ENCODE peak calls at places on chromosomes 6 and 20, in ten cellular contexts. E is tibial artery; C is CD4-positive, alpha-beta memory T cell; U is SJSA1; Q is left ventricle myocardium inferior; L is PC-3; F is ovary; I is A549; D is IMR-90; G is NT2/D1. T is an unnamed sample. For H3K4me1, the result is how much of the 10 kb centered on the place peaks cover.

GRCh38 chr6:49202923-49203322 is 260.1 kb downstream of the MMUT start:
- DNase-seq in D (no peak), I (no peak), E (no peak), C (no peak), Q (no peak), L (no peak), U (no peak), F (no peak), G (no peak), T (no peak)

GRCh38 chr20:45781391-45781931 is 10.2 kb downstream of the WFDC3 start:
- DNase-seq in C (no peak), Q (no peak), G (no peak), D (peak), E (peak), F (no peak), U (no peak), I (peak), L (peak), T (no peak)

GRCh38 chr6:26165261-26165790 is 78.1 kb downstream of the HFE start:
- DNase-seq in G (no peak), I (no peak), D (no peak), L (no peak), E (no peak), Q (no peak), C (no peak), F (no peak), U (no peak), T (no peak)

GRCh38 chr6:170371588-170371987 is 65.0 kb downstream of the FAM120B start:
- DNase-seq in E (no peak), L (no peak), F (no peak), D (peak), Q (no peak), C (no peak), G (no peak), I (no peak), U (no peak), T (no peak)

GRCh38 chr6:19368511-19368910 is 468.7 kb upstream of the ID4 start:
- DNase-seq in I (no peak), G (no peak), Q (no peak), L (peak), C (no peak), F (no peak), D (peak), E (no peak), U (no peak), T (no peak)

GRCh38 chr20:8431538-8432434 is 299.7 kb downstream of the PLCB1 start:
- DNase-seq in G (no peak), E (no peak), D (no peak), F (peak), C (no peak), Q (peak), U (no peak), L (no peak), I (no peak), T (peak)

GRCh38 chr20:57403216-57403615 is 12.0 kb downstream of the RBM38 start:
- DNase-seq in G (no peak), I (no peak), F (no peak), E (no peak), L (no peak), U (no peak), C (no peak), D (no peak), Q (no peak), T (no peak)

GRCh38 chr6:167791780-167792478 is 34.8 kb upstream of the AFDN start:
- DNase-seq in Q (no peak), C (no peak), D (no peak), F (no peak), L (no peak), G (no peak), U (no peak), I (no peak), E (no peak), T (no peak)

GRCh38 chr6:34618430-34619182 is 62.5 kb upstream of the SPDEF start:
- DNase-seq in G (no peak), E (no peak), I (no peak), F (no peak), L (no peak), D (no peak), Q (no peak), C (no peak), U (no peak), T (no peak)

GRCh38 chr20:42567409-42567808 is 622.3 kb downstream of the PTPRT start:
- DNase-seq in G (no peak), F (no peak), Q (no peak), U (no peak), D (no peak), C (no peak), E (no peak), I (no peak), L (no peak), T (no peak)

GRCh38 chr20:50292324-50293243 is 102.0 kb downstream of the CEBPB start:
- DNase-seq in D (peak), Q (peak), I (peak), L (peak), F (peak), G (no peak), E (peak), U (peak), C (no peak), T (peak)

GRCh38 chr6:138203315-138203714 is 15.0 kb downstream of the PBOV1 start:
- DNase-seq in F (no peak), Q (no peak), D (no peak), L (no peak), U (no peak), G (no peak), C (no peak), E (no peak), I (no peak), T (no peak)

GRCh38 chr6:52539607-52540006 is 37.3 kb downstream of the TRAM2 start:
- DNase-seq in Q (no peak), F (no peak), L (peak), D (peak), E (no peak), G (no peak), C (no peak), I (no peak), U (no peak), T (no peak)

GRCh38 chr6:163356743-163357142 is 57.8 kb upstream of the QKI start:
- DNase-seq in G (no peak), E (no peak), F (no peak), U (no peak), Q (no peak), L (no peak), D (no peak), I (no peak), C (no peak), T (no peak)

GRCh38 chr6:109503327-109504224 is 20.6 kb upstream of the ZBTB24 start:
- DNase-seq in U (peak), Q (no peak), D (no peak), I (no peak), G (no peak), L (no peak), F (no peak), C (no peak), E (no peak), T (no peak)

GRCh38 chr20:22474215-22474614 is 110.2 kb downstream of the FOXA2 start:
- DNase-seq in F (no peak), E (no peak), L (no peak), G (no peak), U (no peak), C (no peak), Q (no peak), D (no peak), I (no peak), T (no peak)

GRCh38 chr6:12403201-12403826 is 113.2 kb downstream of the EDN1 start:
- DNase-seq in D (peak), E (no peak), I (peak), C (no peak), F (no peak), G (no peak), Q (no peak), U (no peak), L (peak), T (no peak)

GRCh38 chr6:15506066-15506465 is 156.8 kb downstream of the DTNBP1 start:
- DNase-seq in F (no peak), Q (no peak), U (no peak), C (no peak), L (no peak), D (no peak), G (no peak), E (no peak), I (no peak), T (peak)

DNA sequence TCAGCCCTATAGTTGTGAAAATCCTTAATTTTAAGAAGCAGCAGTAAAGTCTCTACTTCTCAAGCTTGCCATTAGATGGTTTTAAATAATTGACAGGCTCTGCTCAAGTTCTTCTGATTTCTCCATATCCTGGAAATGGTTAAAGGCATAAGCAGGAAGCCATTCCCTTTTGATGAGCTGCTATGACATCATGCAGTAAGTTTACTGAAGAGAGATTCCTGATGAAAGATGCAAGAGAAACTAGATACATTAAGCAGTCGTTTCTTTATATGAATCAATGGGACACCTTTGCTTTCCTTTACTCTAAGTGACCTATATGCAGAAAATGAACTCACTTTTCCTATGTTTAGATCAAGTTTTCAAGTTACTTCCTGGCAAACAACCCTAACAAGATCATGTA is 9.7 kb downstream of the POPDC3 start:
- DNase-seq in Q (no peak), L (no peak), I (no peak), E (no peak), G (no peak), F (no peak), C (no peak), D (peak), U (no peak), T (no peak)
- H3K4me1 ChIP-seq in Q (under half), L (under half), I (under half), E (under half), G (under half), F (under half), C (under half), D (under half), U (under half), T (under half)

GRCh38 chr6:37056439-37057127 is 51.1 kb downstream of the FGD2 start:
- DNase-seq in Q (no peak), C (no peak), E (no peak), L (peak), G (no peak), D (peak), F (no peak), U (peak), I (peak), T (no peak)

GRCh38 chr6:37057678-37058077 is 52.2 kb downstream of the FGD2 start:
- DNase-seq in C (no peak), E (no peak), U (no peak), L (no peak), Q (no peak), G (no peak), F (no peak), I (no peak), D (no peak), T (no peak)

GRCh38 chr6:37059344-37060194 is 54.1 kb downstream of the FGD2 start:
- DNase-seq in D (peak), U (peak), E (peak), I (peak), F (peak), C (no peak), Q (peak), G (peak), L (peak), T (peak)

GRCh38 chr6:37057128-37057471 is 51.6 kb downstream of the FGD2 start:
- DNase-seq in U (no peak), E (no peak), I (no peak), G (no peak), L (no peak), Q (no peak), C (no peak), F (no peak), D (no peak), T (no peak)

GRCh38 chr6:37058084-37058586 is 52.7 kb downstream of the FGD2 start:
- DNase-seq in C (no peak), G (no peak), U (peak), Q (no peak), D (peak), E (no peak), L (peak), F (no peak), I (peak), T (no peak)
- H3K4me1 ChIP-seq in C (under half), G (under half), U (under half), Q (under half), D (under half), E (under half), L (half or more), F (under half), I (half or more), T (under half)

DNA sequence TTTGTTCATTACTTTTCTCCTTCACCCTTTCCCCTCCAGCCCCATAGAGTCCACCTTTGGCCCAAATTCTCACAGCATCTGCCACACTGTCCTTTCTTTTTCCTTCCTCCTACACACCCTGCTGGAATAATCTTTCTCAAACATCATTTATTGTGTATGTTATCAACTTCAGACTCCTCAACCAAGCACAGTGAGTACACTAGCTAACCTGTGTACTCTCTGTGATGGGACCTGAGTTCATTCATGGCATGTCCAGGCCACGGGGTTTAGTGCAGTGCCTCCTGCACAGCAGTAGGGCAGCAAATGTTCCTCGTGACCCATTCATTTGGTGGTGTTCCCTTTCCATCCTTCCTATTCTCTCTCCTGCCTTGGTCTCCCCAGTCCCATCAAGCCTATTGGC is 7.1 kb upstream of the ARMC12 start:
- DNase-seq in D (no peak), F (no peak), G (no peak), I (no peak), L (no peak), E (no peak), C (no peak), Q (no peak), U (no peak), T (no peak)
- H3K4me1 ChIP-seq in D (under half), F (under half), G (under half), I (half or more), L (under half), E (under half), C (half or more), Q (half or more), U (under half), T (half or more)

DNA sequence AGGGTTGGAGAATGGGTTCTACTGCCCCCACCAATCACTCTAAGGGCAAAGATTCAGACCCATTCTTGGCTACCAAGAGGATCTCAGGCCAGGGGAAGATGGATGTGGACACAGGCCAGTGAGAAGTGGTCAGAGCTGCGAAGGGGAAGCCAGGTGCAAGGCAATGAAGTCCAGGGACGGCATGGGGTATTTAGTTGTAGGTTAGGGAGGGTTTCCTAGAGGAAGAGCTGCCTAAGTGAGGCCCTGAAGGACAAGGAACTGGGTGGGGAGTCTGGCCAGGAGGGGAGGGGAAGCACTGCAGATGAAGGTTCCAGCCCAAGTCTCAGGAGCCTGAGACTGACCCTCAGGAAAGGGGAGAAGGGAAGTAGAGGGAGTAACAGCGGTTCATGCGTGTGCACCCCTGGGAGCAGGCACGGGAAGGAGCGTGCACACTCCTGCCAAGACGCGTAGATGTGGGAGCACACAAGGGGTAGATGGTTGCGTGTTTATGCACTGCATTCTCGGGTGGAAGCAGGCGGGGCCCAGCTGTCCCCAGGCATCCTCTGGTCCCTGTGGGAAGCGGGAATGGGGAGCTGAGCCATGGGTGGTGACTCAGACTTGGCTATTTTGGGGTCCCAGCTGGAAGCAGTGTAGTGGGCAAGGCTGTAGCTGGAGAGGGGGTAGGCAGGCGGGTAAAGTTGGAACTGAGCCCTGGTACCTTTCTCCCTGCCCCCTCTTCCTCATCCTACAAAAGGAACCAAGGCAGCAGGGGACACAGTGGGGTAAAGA is 3.3 kb downstream of the ACTL10 start:
- DNase-seq in L (no peak), Q (no peak), E (no peak), C (no peak), G (no peak), F (peak), D (no peak), I (no peak), U (no peak), T (no peak)
- H3K4me1 ChIP-seq in L (under half), Q (half or more), E (under half), C (under half), G (under half), F (under half), D (under half), I (under half), U (under half), T (under half)

GRCh38 chr6:104653786-104654185 is 205.9 kb downstream of the HACE1 start:
- DNase-seq in L (no peak), E (no peak), Q (no peak), C (no peak), D (no peak), G (no peak), U (no peak), I (no peak), F (no peak), T (no peak)
- H3K4me1 ChIP-seq in L (under half), E (under half), Q (under half), C (under half), D (under half), G (under half), U (under half), I (under half), F (under half), T (under half)

GRCh38 chr20:41393705-41394066 is 27.1 kb upstream of the EMILIN3 start:
- DNase-seq in I (no peak), E (no peak), Q (no peak), G (no peak), C (no peak), D (no peak), L (no peak), F (peak), U (no peak), T (no peak)

GRCh38 chr20:41392871-41393704 is 26.5 kb upstream of the EMILIN3 start:
- DNase-seq in F (peak), D (no peak), E (peak), G (no peak), Q (peak), U (no peak), I (no peak), C (no peak), L (no peak), T (peak)

GRCh38 chr20:41392295-41392694 is 25.7 kb upstream of the EMILIN3 start:
- DNase-seq in I (no peak), G (no peak), F (no peak), L (no peak), D (no peak), C (no peak), Q (no peak), E (no peak), U (no peak), T (no peak)

GRCh38 chr20:41391587-41392001 is 25.0 kb upstream of the EMILIN3 start:
- DNase-seq in I (no peak), C (no peak), Q (no peak), L (no peak), U (no peak), D (no peak), F (no peak), E (no peak), G (peak), T (no peak)

DNA sequence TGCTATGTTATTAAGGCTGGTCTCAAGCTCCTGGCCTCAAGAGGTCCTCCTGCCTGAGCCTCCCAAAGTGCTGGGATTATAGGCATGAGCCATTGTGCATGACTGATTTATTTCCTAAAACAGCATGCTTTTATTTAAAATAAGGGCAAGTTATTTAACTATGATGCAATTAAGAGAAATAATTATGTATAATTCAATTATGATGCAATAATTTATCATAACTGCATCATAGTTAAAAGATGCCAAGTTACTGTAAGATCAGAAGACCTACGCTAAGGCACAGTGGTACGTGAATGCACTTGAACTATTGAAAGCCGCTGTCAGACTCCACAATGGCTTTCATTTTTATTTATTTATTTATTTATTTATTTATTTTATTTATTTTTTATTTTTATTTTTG is 24.3 kb upstream of the EMILIN3 start:
- DNase-seq in G (no peak), Q (no peak), F (no peak), U (no peak), D (no peak), L (no peak), C (no peak), I (no peak), E (no peak), T (no peak)
- H3K4me1 ChIP-seq in G (under half), Q (half or more), F (under half), U (under half), D (under half), L (under half), C (under half), I (under half), E (under half), T (under half)

DNA sequence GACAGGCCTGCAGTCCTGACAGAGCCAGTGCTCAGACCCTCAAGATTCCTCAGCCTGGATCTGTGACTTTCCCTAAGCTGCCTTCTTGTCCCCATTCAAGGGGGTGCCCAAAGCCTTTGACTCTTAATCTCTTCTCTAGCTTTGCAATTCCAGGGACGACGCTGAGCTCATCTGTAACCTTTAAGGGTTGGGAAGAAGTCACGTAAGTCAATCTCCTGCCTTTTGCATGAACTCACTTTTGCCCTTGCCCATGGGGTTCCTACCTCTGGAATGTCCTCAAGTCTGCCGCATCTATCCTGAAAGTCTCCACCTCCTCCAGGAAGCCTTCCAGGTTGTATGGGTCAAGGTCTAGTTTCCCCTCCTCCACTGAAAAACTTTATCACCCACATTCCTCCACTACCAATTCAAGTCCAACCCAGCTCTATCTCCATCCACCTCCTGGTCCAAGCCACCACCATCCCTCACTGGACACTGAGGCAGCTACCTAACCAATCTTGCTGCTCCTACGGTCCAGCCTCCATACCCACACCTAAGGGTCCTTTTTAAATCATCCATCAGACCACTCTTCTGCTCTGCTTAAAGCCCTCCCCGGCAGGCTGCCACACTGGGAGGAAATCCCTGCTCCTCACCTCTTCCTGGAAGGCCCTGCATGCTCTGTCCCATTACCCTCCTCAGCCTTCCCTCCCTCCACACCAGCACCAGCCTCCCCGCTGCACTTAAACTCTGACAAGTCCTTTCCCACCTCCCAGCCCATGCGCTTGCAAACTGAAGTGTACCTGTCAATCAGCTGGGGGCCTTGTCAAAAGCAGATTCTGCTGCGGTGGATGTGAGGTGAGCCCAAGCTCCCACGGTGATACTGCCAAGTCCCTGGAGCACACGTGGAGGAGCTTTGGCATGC is 29.7 kb downstream of the PREX1 start:
- DNase-seq in G (no peak), C (no peak), F (no peak), E (no peak), D (no peak), L (no peak), U (no peak), Q (no peak), I (no peak), T (peak)
- H3K4me1 ChIP-seq in G (under half), C (half or more), F (under half), E (under half), D (under half), L (under half), U (under half), Q (under half), I (under half), T (under half)

DNA sequence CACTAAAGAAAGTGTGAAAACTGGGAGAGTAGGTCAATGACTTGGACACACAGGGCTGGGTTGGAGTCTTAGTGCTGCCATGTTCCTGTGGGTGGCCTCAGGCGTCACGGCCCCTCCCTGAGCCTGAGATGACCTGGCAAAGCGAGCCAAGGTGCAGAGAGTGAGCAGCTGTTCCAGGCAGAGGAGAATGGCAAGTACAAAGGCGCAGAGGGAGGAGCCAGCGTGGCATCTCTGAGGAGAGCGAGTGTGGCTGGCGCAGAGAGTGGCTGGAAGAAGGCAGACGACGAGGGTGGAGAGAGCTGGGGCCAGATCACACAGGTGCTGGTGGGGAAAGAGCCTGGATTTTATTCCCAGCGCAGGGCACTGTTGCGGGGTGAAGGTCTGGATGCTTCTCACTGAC is 20.6 kb upstream of the CHMP4B start:
- DNase-seq in E (no peak), U (no peak), L (no peak), Q (no peak), C (no peak), I (no peak), F (no peak), G (no peak), D (no peak), T (peak)
- H3K4me1 ChIP-seq in E (under half), U (under half), L (under half), Q (half or more), C (under half), I (under half), F (under half), G (under half), D (under half), T (half or more)

T was measured in sigmoid colon.